ENCODE peak calls at places on chromosomes 12 and 14, in nine cellular contexts. N is C1 segment of cervical spinal cord; M is RPMI8226; Q is NAMALWA; W is H4; U is CMK; D is CD4-positive, CD25-positive, alpha-beta regulatory T cell; K is left ventricle myocardium superior; H is GM12891. G is an unnamed sample.

GRCh38 chr12:51132693-51133092 is 40.2 kb downstream of the TFCP2 start:
- DNase-seq in M (no peak), N (no peak), D (no peak), U (no peak), Q (no peak), H (no peak), W (no peak), K (no peak), G (no peak)

GRCh38 chr12:1645819-1646218 is 16.8 kb downstream of the WNT5B start:
- DNase-seq in N (no peak), K (no peak), D (no peak), W (no peak), Q (no peak), U (no peak), H (no peak), M (no peak), G (no peak)

GRCh38 chr12:96033549-96034389 is 1.6 kb downstream of the LTA4H start:
- DNase-seq in K (no peak), M (no peak), N (no peak), H (no peak), W (no peak), U (no peak), Q (no peak), D (no peak), G (no peak)

GRCh38 chr12:48947727-48948126 is 9.6 kb downstream of the ARF3 start:
- DNase-seq in W (no peak), K (no peak), N (no peak), H (no peak), Q (no peak), M (no peak), D (no peak), U (no peak), G (no peak)

GRCh38 chr12:115362319-115362976 is 678.5 kb upstream of the TBX3 start:
- DNase-seq in U (no peak), K (no peak), M (no peak), W (no peak), D (no peak), N (no peak), H (no peak), Q (no peak), G (no peak)

GRCh38 chr12:33438890-33439586 is 581 bp downstream of the SYT10 start:
- DNase-seq in U (no peak), Q (no peak), W (no peak), M (no peak), N (no peak), K (peak; percentile 18), H (peak; percentile 13), D (no peak), G (peak; percentile 9)

GRCh38 chr12:93115198-93115601 is 186.1 kb upstream of the EEA1 start:
- DNase-seq in U (no peak), W (no peak), H (no peak), M (no peak), Q (no peak), D (no peak), N (no peak), K (no peak), G (no peak)

GRCh38 chr14:71169028-71169427 is 261.8 kb downstream of the PCNX1 start:
- DNase-seq in H (no peak), D (no peak), U (peak; percentile 64), M (no peak), K (no peak), N (no peak), Q (peak; percentile 10), W (no peak), G (no peak)

GRCh38 chr12:49706351-49707126 is 666 bp downstream of the FMNL3 start:
- DNase-seq in D (peak; percentile 2), M (no peak), K (peak; percentile 46), Q (peak; percentile 32), N (peak; percentile 69), W (peak; percentile 22), U (no peak), H (no peak), G (no peak)

GRCh38 chr12:28242888-28243633 is 52.8 kb downstream of the CCDC91 start:
- DNase-seq in M (no peak), K (no peak), U (peak; percentile 76), D (no peak), Q (no peak), W (no peak), N (no peak), H (no peak), G (no peak)

G was measured in kidney glomerular epithelial cell.